ENCODE peak calls at places on chromosomes 7 and 10, in six cellular contexts. A is KBM-7; E is HFFc6; W is iPS-NIHi11; Y is GM12892; P is stimulated activated CD8-positive, alpha-beta memory T cell treated with anti-CD3 and anti-CD28 coated beads, Interleukin-4, amount 100 ng/mL, for 48 hours. M is an unnamed sample.

GRCh38 chr7:132351858-132352539 is 224.3 kb downstream of the PLXNA4 start:
- DNase-seq in A (no peak), Y (no peak), W (peak), P (no peak), E (no peak), M (peak)

GRCh38 chr10:416091-416515 is 273.4 kb downstream of the DIP2C start:
- DNase-seq in W (peak), A (no peak), E (no peak), P (no peak), Y (no peak), M (peak)

GRCh38 chr7:130208511-130208910 is 851 bp downstream of the SSMEM1 start:
- DNase-seq in Y (no peak), W (no peak), E (no peak), P (no peak), A (no peak), M (no peak)

GRCh38 chr7:23373151-23374004 is 74.2 kb downstream of the MALSU1 start:
- DNase-seq in W (no peak), A (peak), Y (peak), P (peak), E (no peak), M (no peak)

GRCh38 chr7:148888300-148888699 is 4.2 kb upstream of the EZH2 start:
- DNase-seq in E (no peak), Y (no peak), W (no peak), P (no peak), A (no peak), M (no peak)

GRCh38 chr7:157379493-157379892 is 42.7 kb downstream of the DNAJB6 start:
- DNase-seq in P (no peak), A (no peak), Y (no peak), E (no peak), W (no peak), M (no peak)

GRCh38 chr10:70920519-70920918 is 32.2 kb upstream of the PCBD1 start:
- DNase-seq in A (no peak), E (no peak), P (no peak), W (peak), Y (no peak), M (no peak)

GRCh38 chr10:131724891-131725735 is 175.7 kb upstream of the PPP2R2D start:
- DNase-seq in P (no peak), Y (no peak), E (no peak), W (peak), A (no peak), M (peak)

GRCh38 chr10:24575462-24576002 is 148.2 kb downstream of the ARHGAP21 start:
- DNase-seq in W (no peak), E (peak), Y (no peak), P (no peak), A (no peak), M (no peak)

GRCh38 chr10:46548781-46549090 is 7.7 kb downstream of the GPRIN2 start:
- DNase-seq in Y (no peak), A (no peak), P (peak), W (no peak), E (no peak), M (no peak)

GRCh38 chr7:55260671-55261385 is 104.3 kb upstream of the LANCL2 start:
- DNase-seq in Y (no peak), E (no peak), W (no peak), A (no peak), P (no peak), M (no peak)

GRCh38 chr10:113097046-113097415 is 147.0 kb downstream of the TCF7L2 start:
- DNase-seq in E (no peak), A (peak), Y (no peak), P (no peak), W (no peak), M (no peak)

GRCh38 chr7:12017046-12017445 is 185.0 kb upstream of the THSD7A start:
- DNase-seq in W (no peak), P (no peak), E (no peak), A (no peak), Y (no peak), M (no peak)

GRCh38 chr10:91690412-91690811 is 57.5 kb upstream of the PPP1R3C start:
- DNase-seq in P (no peak), W (no peak), Y (no peak), E (no peak), A (no peak), M (no peak)

GRCh38 chr7:35700327-35700726 is 5.4 kb upstream of the HERPUD2 start:
- DNase-seq in A (no peak), E (no peak), W (no peak), P (no peak), Y (no peak), M (no peak)

M was measured in H7.